ENCODE peak calls at places on chromosome 10, in five cellular contexts. F is H1, O is IMR-90, P is K562, T is HepG2. L is an unnamed sample. For H3K9me3, the result is how much of the 10 kb centered on the place peaks cover.

GRCh38 chr10:97766106-97766810 is 5.5 kb downstream of the SFRP5 start:
- DNase-seq in O (no peak), P (no peak), T (no peak), F (no peak), L (no peak)

GRCh38 chr10:178723-179122 is 43.5 kb downstream of the ZMYND11 start:
- DNase-seq in P (no peak), O (peak), F (no peak), T (no peak), L (no peak)

GRCh38 chr10:32142646-32143045 is 86.4 kb upstream of the KIF5B start:
- DNase-seq in T (no peak), O (peak), P (no peak), F (no peak), L (no peak)

GRCh38 chr10:9302142-9302746 is 1247.8 kb downstream of the GATA3 start:
- DNase-seq in F (no peak), O (peak), T (peak), P (peak), L (peak)

GRCh38 chr10:24240001-24240751 is 31.2 kb downstream of the KIAA1217 start:
- DNase-seq in P (no peak), O (no peak), T (peak), F (no peak), L (no peak)

GRCh38 chr10:91796332-91797076 is 1.7 kb upstream of the TNKS2 start:
- DNase-seq in P (peak), O (no peak), F (no peak), T (peak), L (no peak)

GRCh38 chr10:100470367-100470766 is 7.6 kb downstream of the WNT8B start:
- DNase-seq in O (peak), F (no peak), T (no peak), P (no peak), L (no peak)

GRCh38 chr10:31304261-31304970 is 14.6 kb upstream of the ZEB1 start:
- DNase-seq in F (no peak), P (no peak), T (peak), O (peak), L (no peak)

GRCh38 chr10:46537309-46537708 is 19.1 kb downstream of the GPRIN2 start:
- DNase-seq in F (no peak), P (no peak), T (no peak), O (no peak), L (no peak)

GRCh38 chr10:117492504-117492903 is 50.0 kb upstream of the EMX2 start:
- DNase-seq in T (no peak), F (no peak), O (no peak), P (no peak), L (no peak)

DNA sequence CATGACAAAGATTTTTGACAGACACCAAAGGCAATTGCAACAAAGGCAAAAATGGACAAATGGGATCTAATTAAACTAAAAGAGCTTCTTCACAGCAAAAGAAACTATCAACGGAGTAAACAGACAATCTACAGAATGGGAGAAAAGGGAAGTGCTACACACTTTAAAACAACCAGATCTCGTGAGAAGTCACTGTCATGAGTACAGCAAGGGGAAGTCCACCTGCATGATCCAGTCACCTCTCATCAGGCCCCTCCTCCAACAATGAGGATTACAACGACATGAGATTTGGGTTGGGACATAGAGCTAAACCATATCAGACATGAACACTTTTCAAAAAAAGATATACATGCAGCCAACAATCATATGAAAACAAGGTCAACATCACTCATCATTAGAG is 11.5 kb upstream of the PSTK start:
- DNase-seq in F (no peak), T (no peak), P (no peak), O (no peak), L (no peak)
- H3K9me3 ChIP-seq in F (under half), T (under half), P (under half), O (under half), L (under half)

GRCh38 chr10:59864141-59864962 is 42.0 kb downstream of the CCDC6 start:
- DNase-seq in T (no peak), P (no peak), O (no peak), F (no peak), L (no peak)
- TF ChIP-seq MAFK in T (no peak), P (no peak), O (no peak), F (no peak), L (no peak)

GRCh38 chr10:132631348-132631735 is 93.8 kb downstream of the INPP5A start:
- DNase-seq in P (no peak), F (no peak), T (no peak), O (no peak), L (no peak)
- H3K4me2 ChIP-seq in P (no peak), F (no peak), T (no peak), O (no peak), L (no peak)

GRCh38 chr10:37246637-37247036 is 121.2 kb downstream of the ANKRD30A start:
- DNase-seq in F (no peak), T (no peak), O (no peak), P (no peak), L (no peak)
- H3K9me3 ChIP-seq in F (half or more), T (under half), O (under half), P (under half), L (under half)

GRCh38 chr10:3482200-3482993 is 302.6 kb downstream of the KLF6 start:
- DNase-seq in T (peak), O (peak), P (peak), F (no peak), L (no peak)
- TF ChIP-seq MAFK in T (no peak), O (no peak), P (no peak), F (no peak), L (no peak)

GRCh38 chr10:21981118-21981517 is 22.4 kb downstream of the DNAJC1 start:
- DNase-seq in T (no peak), O (no peak), P (no peak), F (no peak), L (no peak)
- H3K4me2 ChIP-seq in T (no peak), O (no peak), P (no peak), F (no peak), L (no peak)

L was measured in A549.